ENCODE peak calls at places on chromosomes 1 and 21, in nine cellular contexts. E, F, C, Q, T, N, Z, A and P are unnamed samples.

GRCh38 chr1:23557471-23558124 is 1.7 kb downstream of the ID3 start:
- DNase-seq in Z (no peak), A (no peak), E (no peak), C (no peak), F (no peak), Q (no peak), N (no peak), T (no peak), P (no peak)

GRCh38 chr1:150283260-150283659 is 906 bp downstream of the CIART start:
- DNase-seq in T (no peak), E (no peak), A (no peak), C (no peak), Q (no peak), F (no peak), Z (no peak), N (no peak), P (no peak)

GRCh38 chr1:85576642-85577420 is 3.7 kb upstream of the CCN1 start:
- DNase-seq in E (peak; percentile 81), A (no peak), Z (peak; percentile 87), T (peak; percentile 86), F (peak; percentile 78), N (peak; percentile 81), C (peak; percentile 90), Q (peak; percentile 91), P (no peak)

GRCh38 chr21:42228709-42229220 is 9.8 kb downstream of the ABCG1 start:
- DNase-seq in N (no peak), E (no peak), Q (no peak), T (peak; percentile 16), F (no peak), A (no peak), Z (no peak), C (no peak), P (no peak)

GRCh38 chr1:29932626-29933025 is 696.3 kb downstream of the PTPRU start:
- DNase-seq in T (no peak), A (no peak), C (no peak), Z (no peak), Q (no peak), E (no peak), F (no peak), N (no peak), P (no peak)

GRCh38 chr1:16625497-16626408 is 12.4 kb upstream of the NBPF1 start:
- DNase-seq in Q (no peak), F (peak; percentile 47), N (peak; percentile 76), E (no peak), C (peak; percentile 32), A (no peak), T (peak; percentile 18), Z (no peak), P (no peak)

GRCh38 chr1:16451868-16452528 is 11.5 kb downstream of the NECAP2 start:
- DNase-seq in Q (no peak), Z (no peak), C (no peak), E (no peak), A (no peak), T (no peak), F (no peak), N (no peak), P (no peak)

GRCh38 chr1:16441312-16441641 is 753 bp downstream of the NECAP2 start:
- DNase-seq in E (no peak), C (no peak), T (no peak), Z (no peak), F (no peak), Q (no peak), A (no peak), N (no peak), P (no peak)

GRCh38 chr1:112956503-112957132 is 622 bp upstream of the SLC16A1 start:
- DNase-seq in A (no peak), C (peak; percentile 57), T (peak; percentile 38), Z (no peak), F (no peak), E (no peak), Q (no peak), N (peak; percentile 72), P (no peak)

GRCh38 chr1:228487336-228488106 is at the start of gene RNF187:
- DNase-seq in N (peak; percentile 94), C (peak; percentile 93), Q (no peak), T (peak; percentile 82), A (no peak), F (peak; percentile 95), Z (peak; percentile 95), E (peak; percentile 90), P (no peak)

GRCh38 chr21:28833181-28833580 is 159.5 kb downstream of the LTN1 start:
- DNase-seq in Q (no peak), E (no peak), F (no peak), A (no peak), T (no peak), C (no peak), N (no peak), Z (no peak), P (no peak)

GRCh38 chr1:107225706-107226105 is 84.9 kb downstream of the NTNG1 start:
- DNase-seq in Q (no peak), Z (no peak), F (no peak), E (no peak), C (no peak), N (no peak), T (no peak), A (no peak), P (no peak)

GRCh38 chr1:65955071-65955470 is 162.4 kb downstream of the PDE4B start:
- DNase-seq in Z (no peak), N (no peak), Q (peak; percentile 40), E (no peak), A (no peak), C (no peak), F (no peak), T (no peak), P (no peak)

GRCh38 chr1:112833806-112834205 is 118.7 kb upstream of the PPM1J start:
- DNase-seq in Z (no peak), N (no peak), Q (no peak), E (no peak), C (no peak), T (no peak), F (no peak), A (no peak), P (no peak)

GRCh38 chr1:34131396-34132160 is 33.5 kb downstream of the CSMD2 start:
- DNase-seq in C (no peak), A (no peak), N (no peak), T (no peak), F (no peak), E (no peak), Q (no peak), Z (no peak), P (no peak)

GRCh38 chr1:231138221-231138620 is 23.6 kb upstream of the TRIM67 start:
- DNase-seq in Q (no peak), F (no peak), T (no peak), E (no peak), A (no peak), Z (no peak), N (no peak), C (no peak), P (no peak)

GRCh38 chr1:4615501-4615900 is 38.9 kb upstream of the AJAP1 start:
- DNase-seq in C (no peak), Z (no peak), F (no peak), T (no peak), A (no peak), E (no peak), N (peak; percentile 23), Q (no peak), P (no peak)

GRCh38 chr1:63920154-63921117 is 146.6 kb downstream of the ROR1 start:
- DNase-seq in F (no peak), E (no peak), A (no peak), N (no peak), Z (no peak), Q (peak; percentile 77), T (no peak), C (no peak), P (no peak)

GRCh38 chr1:47893412-47893811 is 103.8 kb downstream of the TRABD2B start:
- DNase-seq in F (no peak), T (no peak), N (no peak), C (no peak), Q (no peak), E (no peak), A (no peak), Z (no peak), P (no peak)

GRCh38 chr1:54086754-54087153 is 33.3 kb downstream of the TCEANC2 start:
- DNase-seq in Q (no peak), C (no peak), T (no peak), F (no peak), A (no peak), Z (no peak), N (no peak), E (no peak), P (no peak)

GRCh38 chr21:25999935-26000582 is 170.5 kb downstream of the APP start:
- DNase-seq in C (no peak), E (no peak), F (no peak), Q (no peak), Z (no peak), N (no peak), A (peak; percentile 53), T (no peak), P (no peak)

GRCh38 chr1:201779351-201779880 is 49.5 kb upstream of the IPO9 start:
- DNase-seq in N (no peak), E (no peak), A (no peak), T (no peak), Q (no peak), C (no peak), Z (no peak), F (no peak), P (no peak)

DNA sequence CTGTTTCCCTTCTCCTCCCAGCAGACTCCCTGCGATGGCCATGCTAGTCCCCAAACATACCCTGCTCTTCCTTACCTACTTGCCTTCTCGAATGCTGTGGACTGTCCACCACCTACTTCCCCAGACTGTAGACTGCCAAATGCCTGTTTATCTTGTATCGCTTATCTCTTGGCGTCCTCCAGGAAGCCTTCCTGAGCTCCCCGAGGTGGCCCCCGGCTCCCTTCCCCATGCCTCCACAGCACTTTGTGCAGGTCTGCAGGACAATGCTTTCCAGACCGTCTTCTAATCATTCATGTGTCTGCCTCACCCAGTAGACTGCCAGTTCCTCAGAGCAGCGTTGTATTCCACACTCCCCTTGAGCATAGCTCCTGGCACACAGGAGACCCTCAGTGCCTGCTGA is 41.7 kb downstream of the RHBG start:
- DNase-seq in T (no peak), N (no peak), Q (no peak), F (no peak), C (no peak), Z (no peak), A (no peak), E (no peak), P (no peak)
- H3K27ac ChIP-seq in T (no peak overlapping the region), N (no peak overlapping the region), Q (no peak overlapping the region), F (no peak overlapping the region), C (no peak overlapping the region), Z (no peak overlapping the region), A (no peak overlapping the region), E (no peak overlapping the region), P (no peak overlapping the region)

GRCh38 chr21:38388219-38388618 is 110.1 kb downstream of the ERG start:
- DNase-seq in N (no peak), F (no peak), A (no peak), Z (no peak), T (no peak), Q (peak; percentile 44), C (no peak), E (no peak), P (no peak)
- H3K4me3 ChIP-seq in N (no peak overlapping the region), F (no peak overlapping the region), A (no peak overlapping the region), Z (no peak overlapping the region), T (no peak overlapping the region), Q (no peak overlapping the region), C (no peak overlapping the region), E (no peak overlapping the region), P (no peak overlapping the region)

GRCh38 chr1:167722870-167723251 is 1.1 kb downstream of the MPZL1 start:
- DNase-seq in Q (no peak), T (no peak), Z (no peak), C (no peak), A (no peak), N (no peak), E (no peak), F (no peak), P (no peak)
- H3K4me1 ChIP-seq in Q (peaks cover 2% of the 10 kb centered on the region), T (peaks cover 50% of the 10 kb centered on the region), Z (peaks cover 58% of the 10 kb centered on the region), C (peaks cover 51% of the 10 kb centered on the region), A (peaks cover 5% of the 10 kb centered on the region), N (no peaks in the 10 kb centered on the region), E (peaks cover 53% of the 10 kb centered on the region), F (peaks cover 26% of the 10 kb centered on the region), P (peaks cover 19% of the 10 kb centered on the region)

GRCh38 chr1:18146886-18147285 is 39.3 kb downstream of the IGSF21 start:
- DNase-seq in F (no peak), Q (no peak), N (no peak), Z (no peak), A (no peak), E (no peak), C (no peak), T (no peak), P (no peak)
- H3K27ac ChIP-seq in F (no peak overlapping the region), Q (no peak overlapping the region), N (no peak overlapping the region), Z (no peak overlapping the region), A (no peak overlapping the region), E (no peak overlapping the region), C (no peak overlapping the region), T (no peak overlapping the region), P (no peak overlapping the region)